ENCODE peak calls at places on chromosomes 16 and 17, in five cellular contexts. O is Peyer's patch; X is mesothelial cell of epicardium; I is stimulated activated effector memory CD8-positive, alpha-beta T cell treated with anti-CD3 and anti-CD28 coated beads, Interleukin-12 subunit alpha, Interleukin-12 subunit beta, amount 100 ng/mL, for 72 hours; C is T-helper 1 cell. Y is an unnamed sample.

GRCh38 chr16:31191697-31192428 is 10.7 kb downstream of the PYCARD start:
- DNase-seq in O (no peak), X (no peak), I (no peak), C (no peak), Y (no peak)

GRCh38 chr17:5437721-5438317 is 1.1 kb downstream of the C1QBP start:
- DNase-seq in O (no peak), X (no peak), I (no peak), C (no peak), Y (no peak)

GRCh38 chr17:7132511-7133094 is 18.0 kb upstream of the ASGR2 start:
- DNase-seq in O (peak; percentile 39), X (no peak), I (peak; percentile 67), C (peak; percentile 29), Y (peak; percentile 59)

GRCh38 chr16:2191446-2191706 is 5.0 kb downstream of the CASKIN1 start:
- DNase-seq in O (no peak), X (no peak), I (no peak), C (no peak), Y (no peak)

GRCh38 chr16:840561-841454 is 40.3 kb upstream of the GNG13 start:
- DNase-seq in O (no peak), X (no peak), I (no peak), C (no peak), Y (no peak)

GRCh38 chr16:85699628-85700027 is 10.9 kb upstream of the GINS2 start:
- DNase-seq in O (no peak), X (no peak), I (no peak), C (no peak), Y (no peak)

GRCh38 chr16:68590201-68590994 is 51.3 kb downstream of the ZFP90 start:
- DNase-seq in O (peak; percentile 78), X (peak; percentile 86), I (peak; percentile 81), C (peak; percentile 38), Y (peak; percentile 53)

GRCh38 chr17:2723997-2724782 is 12.6 kb upstream of the CLUH start:
- DNase-seq in O (peak; percentile 75), X (no peak), I (no peak), C (no peak), Y (no peak)

GRCh38 chr17:19579867-19580565 is 46.4 kb downstream of the SLC47A1 start:
- DNase-seq in O (no peak), X (no peak), I (no peak), C (no peak), Y (no peak)

GRCh38 chr17:7548585-7549400 is at the start of gene TNFSF12:
- DNase-seq in O (peak; percentile 74), X (no peak), I (peak; percentile 80), C (peak; percentile 34), Y (peak; percentile 66)

GRCh38 chr16:72300892-72301291 is 128.9 kb upstream of the PMFBP1 start:
- DNase-seq in O (no peak), X (no peak), I (no peak), C (no peak), Y (no peak)

GRCh38 chr17:1852327-1852726 is 22.5 kb downstream of the RPA1 start:
- DNase-seq in O (no peak), X (no peak), I (no peak), C (no peak), Y (peak; percentile 63)

GRCh38 chr16:67146523-67147357 is 4.1 kb downstream of the B3GNT9 start:
- DNase-seq in O (no peak), X (no peak), I (no peak), C (no peak), Y (no peak)

GRCh38 chr17:28343491-28343932 is 8.0 kb downstream of the TNFAIP1 start:
- DNase-seq in O (no peak), X (no peak), I (no peak), C (no peak), Y (peak; percentile 55)

GRCh38 chr17:37659887-37660286 is 16.6 kb upstream of the DDX52 start:
- DNase-seq in O (no peak), X (no peak), I (no peak), C (no peak), Y (no peak)

GRCh38 chr16:19223235-19223847 is 55.3 kb downstream of the SYT17 start:
- DNase-seq in O (peak; percentile 75), X (no peak), I (peak; percentile 64), C (no peak), Y (no peak)

GRCh38 chr17:732788-733720 is 658 bp downstream of the TLCD3A start:
- DNase-seq in O (peak; percentile 74), X (peak; percentile 65), I (peak; percentile 58), C (no peak), Y (no peak)

GRCh38 chr17:45147102-45147580 is 1.1 kb upstream of the HEXIM1 start:
- DNase-seq in O (peak; percentile 78), X (no peak), I (peak; percentile 91), C (peak; percentile 44), Y (no peak)

GRCh38 chr16:13436641-13437423 is 483.1 kb upstream of the ERCC4 start:
- DNase-seq in O (no peak), X (no peak), I (no peak), C (no peak), Y (no peak)

GRCh38 chr17:68455756-68456528 is 1.4 kb downstream of the WIPI1 start:
- DNase-seq in O (no peak), X (no peak), I (no peak), C (no peak), Y (no peak)

GRCh38 chr17:81398170-81398854 is 3.1 kb downstream of the BAHCC1 start:
- DNase-seq in O (peak; percentile 73), X (no peak), I (no peak), C (no peak), Y (no peak)

GRCh38 chr16:55434000-55434399 is 45.0 kb upstream of the MMP2 start:
- DNase-seq in O (no peak), X (no peak), I (no peak), C (no peak), Y (no peak)

GRCh38 chr16:57977418-57978069 is 6.6 kb upstream of the CNGB1 start:
- DNase-seq in O (no peak), X (no peak), I (no peak), C (no peak), Y (no peak)